ENCODE peak calls at places on chromosome 4, in four cellular contexts. X is fibroblast of the conjunctiva, D is GM23248, P is cardiac fibroblast. V is an unnamed sample.

GRCh38 chr4:184453402-184454160 is 20.8 kb downstream of the IRF2 start:
- DNase-seq in P (peak; percentile 90), X (peak; percentile 55), D (peak; percentile 91), V (peak; percentile 88)

GRCh38 chr4:180578175-180578574 is 1665.0 kb upstream of the TENM3 start:
- DNase-seq in X (no peak), D (no peak), P (no peak), V (no peak)

GRCh38 chr4:153532227-153532626 is 66.1 kb downstream of the TMEM131L start:
- DNase-seq in D (no peak), X (no peak), P (no peak), V (no peak)

GRCh38 chr4:150283689-150284088 is 205.4 kb downstream of the DCLK2 start:
- DNase-seq in X (peak; percentile 83), D (peak; percentile 89), P (peak; percentile 97), V (peak; percentile 97)

GRCh38 chr4:1414831-1415680 is 8.8 kb upstream of the NKX1-1 start:
- DNase-seq in D (no peak), P (no peak), X (no peak), V (no peak)

GRCh38 chr4:176383273-176384077 is 63.7 kb downstream of the SPCS3 start:
- DNase-seq in P (peak; percentile 90), X (no peak), D (peak; percentile 71), V (peak; percentile 61)

GRCh38 chr4:167616471-167616870 is 382.2 kb upstream of the SPOCK3 start:
- DNase-seq in D (no peak), P (peak; percentile 20), X (no peak), V (no peak)

GRCh38 chr4:74930166-74930565 is 2.8 kb upstream of the PARM1 start:
- DNase-seq in X (no peak), P (no peak), D (no peak), V (no peak)

V was measured in EH.